ENCODE peak calls at places on chromosome 7, in seven cellular contexts. J is choroid plexus epithelial cell; Q is astrocyte of the spinal cord; K is CD8-positive, alpha-beta T cell; R is IMR-90; N is hepatocyte; M is esophagus squamous epithelium. D is an unnamed sample.

GRCh38 chr7:108062250-108063014 is 59.5 kb upstream of the LAMB1 start:
- DNase-seq in J (peak), Q (no peak), K (no peak), R (peak), N (no peak), M (no peak), D (no peak)

GRCh38 chr7:1943933-1944618 is 274.0 kb downstream of the ELFN1 start:
- DNase-seq in J (peak), Q (no peak), K (no peak), R (no peak), N (no peak), M (no peak), D (no peak)

GRCh38 chr7:33601884-33602283 is 303.5 kb upstream of the BMPER start:
- DNase-seq in J (no peak), Q (no peak), K (no peak), R (no peak), N (no peak), M (no peak), D (no peak)

GRCh38 chr7:149680316-149681025 is 92.9 kb downstream of the ZNF467 start:
- DNase-seq in J (peak), Q (no peak), K (no peak), R (peak), N (no peak), M (no peak), D (no peak)

GRCh38 chr7:91266931-91267557 is 2.8 kb downstream of the FZD1 start:
- DNase-seq in J (peak), Q (no peak), K (no peak), R (no peak), N (no peak), M (no peak), D (no peak)

GRCh38 chr7:73622909-73623797 is 1.2 kb downstream of the MLXIPL start:
- DNase-seq in J (no peak), Q (no peak), K (no peak), R (no peak), N (peak), M (no peak), D (no peak)

GRCh38 chr7:100493476-100494264 is 9.9 kb downstream of the NYAP1 start:
- DNase-seq in J (peak), Q (peak), K (peak), R (no peak), N (peak), M (no peak), D (no peak)

GRCh38 chr7:112707655-112708054 is 82.5 kb downstream of the TMEM168 start:
- DNase-seq in J (no peak), Q (no peak), K (no peak), R (no peak), N (no peak), M (no peak), D (peak)

GRCh38 chr7:107179326-107180163 is 10.7 kb downstream of the HBP1 start:
- DNase-seq in J (peak), Q (peak), K (no peak), R (peak), N (peak), M (no peak), D (no peak)

GRCh38 chr7:132080967-132081668 is 495.2 kb downstream of the PLXNA4 start:
- DNase-seq in J (peak), Q (peak), K (no peak), R (peak), N (peak), M (no peak), D (no peak)

GRCh38 chr7:87001214-87001613 is 58.2 kb downstream of the ELAPOR2 start:
- DNase-seq in J (no peak), Q (peak), K (no peak), R (no peak), N (peak), M (no peak), D (no peak)

GRCh38 chr7:100208911-100209408 is 10.8 kb upstream of the PVRIG start:
- DNase-seq in J (no peak), Q (no peak), K (no peak), R (no peak), N (no peak), M (no peak), D (no peak)

GRCh38 chr7:82050134-82050533 is 280.3 kb upstream of the HGF start:
- DNase-seq in J (peak), Q (peak), K (no peak), R (peak), N (peak), M (no peak), D (peak)

GRCh38 chr7:88789480-88790064 is 6.0 kb downstream of the TEX47 start:
- DNase-seq in J (peak), Q (peak), K (no peak), R (peak), N (peak), M (no peak), D (peak)

GRCh38 chr7:79854621-79855020 is 280.0 kb upstream of the GNAI1 start:
- DNase-seq in J (no peak), Q (no peak), K (no peak), R (no peak), N (no peak), M (no peak), D (no peak)

GRCh38 chr7:108114117-108114841 is 15.9 kb downstream of the LAMB4 start:
- DNase-seq in J (peak), Q (no peak), K (no peak), R (no peak), N (peak), M (no peak), D (no peak)

GRCh38 chr7:51019891-51020855 is 237.5 kb upstream of the GRB10 start:
- DNase-seq in J (no peak), Q (no peak), K (no peak), R (peak), N (no peak), M (no peak), D (no peak)

GRCh38 chr7:124033093-124033806 is 383 bp upstream of the TMEM229A start:
- DNase-seq in J (no peak), Q (no peak), K (no peak), R (no peak), N (peak), M (no peak), D (peak)

GRCh38 chr7:124034754-124035100 is 1.9 kb upstream of the TMEM229A start:
- DNase-seq in J (no peak), Q (no peak), K (no peak), R (no peak), N (no peak), M (no peak), D (peak)

GRCh38 chr7:124035706-124036105 is 2.8 kb upstream of the TMEM229A start:
- DNase-seq in J (no peak), Q (no peak), K (no peak), R (no peak), N (no peak), M (no peak), D (no peak)

GRCh38 chr7:124032369-124033092 is at the start of gene TMEM229A:
- DNase-seq in J (peak), Q (peak), K (no peak), R (peak), N (peak), M (no peak), D (no peak)

DNA sequence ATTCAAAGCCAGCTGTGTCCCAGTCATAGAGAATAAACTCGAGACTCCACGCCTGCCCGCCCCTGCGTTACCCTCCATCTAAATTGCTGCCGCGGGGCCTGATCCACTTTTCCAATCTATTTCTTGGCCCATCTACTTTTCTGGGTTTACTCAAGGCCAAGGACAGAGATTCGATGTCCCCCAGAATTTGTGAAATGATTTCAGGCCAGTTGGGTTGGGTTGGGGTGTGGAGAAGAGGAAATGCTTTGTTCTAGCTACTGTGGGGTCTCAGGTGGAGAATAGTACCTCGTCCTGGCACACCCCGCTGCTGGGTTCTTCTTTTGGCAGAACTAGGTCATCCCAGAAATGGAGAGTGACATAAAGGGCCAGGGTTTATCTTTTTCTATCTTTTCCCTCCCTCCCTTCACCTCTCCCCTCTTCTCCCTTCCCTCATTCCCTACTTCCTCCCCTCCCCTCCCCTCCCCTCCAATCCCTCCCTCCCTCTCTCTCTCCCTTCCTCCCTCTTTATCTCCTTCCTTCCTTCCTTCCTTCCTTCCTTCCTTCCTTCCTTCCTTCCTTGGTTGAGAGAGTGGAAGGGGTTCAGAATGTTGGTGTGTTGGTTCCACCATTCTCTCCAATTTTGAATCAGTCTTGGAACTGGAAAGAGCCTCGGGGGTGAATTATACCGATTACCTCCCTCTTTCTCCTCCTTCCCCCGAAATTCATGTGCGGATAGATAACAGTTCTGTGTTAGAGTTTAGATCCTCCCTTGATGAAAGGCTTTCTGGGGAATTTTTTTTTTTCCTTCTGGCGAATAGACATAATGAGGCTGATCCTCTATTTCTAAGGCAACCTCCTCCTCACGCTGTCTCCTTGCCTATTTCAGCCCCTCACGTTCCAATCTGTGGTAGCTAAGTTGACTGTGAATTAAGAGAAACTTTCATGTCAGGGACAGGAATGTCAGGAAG is 1.2 kb upstream of the TMEM229A start:
- DNase-seq in J (no peak), Q (no peak), K (no peak), R (no peak), N (no peak), M (no peak), D (no peak)
- H3K4me3 ChIP-seq in J (no peak), Q (no peak), K (no peak), R (no peak), N (no peak), M (no peak), D (no peak)

DNA sequence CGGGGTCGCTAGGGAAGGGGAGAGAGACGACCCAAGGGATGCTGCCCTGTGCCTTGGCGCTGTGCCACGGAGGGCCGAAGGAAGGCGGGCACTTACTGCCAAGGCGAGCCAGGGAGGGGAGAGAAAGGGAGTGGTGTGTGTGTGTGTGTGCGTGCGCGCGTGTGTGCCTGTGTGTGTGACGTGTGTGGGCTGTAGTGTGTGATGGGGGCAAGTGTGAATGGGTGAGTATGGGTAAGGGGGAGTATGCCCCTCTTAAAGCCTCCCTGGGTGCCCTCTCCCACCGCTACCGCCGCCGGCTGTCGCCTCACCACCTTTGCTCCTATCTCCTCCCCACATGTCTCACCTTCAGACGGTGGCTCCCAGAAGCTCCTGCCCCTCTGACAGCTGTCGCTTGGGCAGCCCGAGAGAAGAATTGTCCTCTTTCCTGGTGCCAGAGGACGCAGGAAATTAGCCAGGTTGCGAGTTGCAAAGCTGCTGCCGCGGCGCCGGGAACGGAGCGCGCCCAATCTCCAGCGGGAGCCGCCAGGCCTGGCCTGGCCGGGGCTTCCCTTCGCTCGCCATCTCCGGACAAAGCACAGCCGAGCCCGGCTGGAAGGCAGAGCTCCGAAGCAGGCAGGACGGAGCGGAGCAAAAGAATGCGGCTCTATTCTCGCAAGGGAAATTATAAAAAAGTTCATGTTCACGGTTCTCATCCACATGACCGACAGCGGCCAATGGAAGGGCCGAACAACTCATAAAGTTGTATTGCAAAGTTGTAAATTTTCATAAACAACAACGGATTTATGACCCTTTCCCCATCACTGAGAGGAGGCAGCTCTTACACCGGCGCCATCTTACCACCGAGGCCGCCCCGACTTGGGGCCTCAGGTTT is at the start of gene HOXA3:
- DNase-seq in J (no peak), Q (peak), K (no peak), R (peak), N (no peak), M (no peak), D (no peak)
- H3K4me3 ChIP-seq in J (no peak), Q (peak), K (peak), R (peak), N (peak), M (peak), D (no peak)

DNA sequence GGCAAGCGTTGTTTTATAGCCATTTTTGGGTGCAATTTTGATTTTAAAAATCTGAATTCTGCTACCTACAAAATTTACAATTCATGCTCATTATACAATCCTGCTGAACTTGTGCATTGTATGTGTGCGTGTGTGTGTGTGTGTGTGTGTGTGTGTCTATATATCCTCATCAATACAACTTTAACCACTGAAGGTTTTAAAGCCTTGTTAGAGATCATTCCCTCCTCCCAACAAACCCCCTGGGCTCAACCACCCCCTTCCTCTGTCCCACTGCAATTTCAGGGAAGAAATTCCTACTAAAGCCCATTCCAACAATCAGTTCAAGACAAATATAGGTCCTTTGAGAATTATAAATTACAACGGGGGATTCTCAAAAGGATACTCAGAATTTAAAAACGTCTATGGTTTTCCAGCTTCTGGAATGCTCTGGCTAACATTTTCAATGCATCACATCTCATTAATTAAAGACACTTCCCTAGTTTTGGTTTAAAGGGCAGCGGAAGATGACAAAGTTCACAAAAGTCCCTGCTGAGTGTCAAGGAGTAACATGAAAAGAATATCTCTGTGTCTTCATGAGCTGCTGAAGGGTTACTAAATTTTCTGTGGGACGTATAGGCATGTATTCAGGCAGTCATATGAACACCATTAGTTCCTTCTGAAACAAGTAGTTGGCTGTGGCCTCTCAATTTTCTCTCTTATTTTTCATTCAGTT is 862 bp upstream of the SEMA3A start:
- DNase-seq in J (peak), Q (peak), K (no peak), R (no peak), N (no peak), M (no peak), D (no peak)
- H3K4me3 ChIP-seq in J (peak), Q (peak), K (peak), R (peak), N (peak), M (peak), D (no peak)

DNA sequence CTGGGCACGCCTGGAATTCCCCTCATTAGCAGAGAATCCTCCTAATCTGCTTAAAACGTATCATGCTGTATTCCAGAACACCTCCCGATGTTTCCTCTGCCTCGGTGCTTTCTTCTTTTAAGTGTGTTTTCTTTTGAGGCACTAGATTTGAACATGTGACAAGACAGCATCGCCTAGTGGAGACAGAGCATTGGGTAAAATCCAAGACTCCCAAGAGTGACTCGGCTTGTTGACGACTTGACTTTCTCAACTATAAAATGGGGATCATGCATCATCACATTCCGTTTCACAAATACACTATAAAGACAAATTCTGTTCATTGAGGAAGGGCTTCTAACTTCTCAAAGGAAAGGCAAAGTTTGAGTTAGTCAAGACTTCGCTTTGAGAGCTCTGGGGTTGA is 105.6 kb upstream of the RNF32 start:
- DNase-seq in J (no peak), Q (no peak), K (no peak), R (no peak), N (no peak), M (no peak), D (no peak)
- H3K4me3 ChIP-seq in J (no peak), Q (no peak), K (no peak), R (no peak), N (no peak), M (no peak), D (no peak)

DNA sequence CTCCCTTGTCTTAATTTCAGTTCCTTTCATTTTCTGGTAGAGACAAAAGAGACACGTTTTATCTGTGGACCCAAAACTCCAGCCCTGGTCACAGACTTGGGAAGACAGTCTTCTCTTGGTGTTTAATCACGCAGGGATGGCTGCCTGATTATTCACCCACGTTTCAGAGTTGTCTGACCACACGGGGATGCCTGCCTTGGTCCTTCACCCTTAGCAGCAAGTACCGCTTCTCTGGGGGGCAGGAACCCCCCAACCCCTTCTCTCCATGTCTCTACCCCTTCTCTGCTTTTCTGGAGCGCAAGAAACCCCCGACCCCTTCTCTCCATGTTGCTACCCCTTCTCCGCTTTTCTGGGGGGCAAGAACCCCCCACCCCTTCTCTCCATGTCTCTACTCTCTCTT is 95.8 kb downstream of the MACC1 start:
- DNase-seq in J (no peak), Q (no peak), K (no peak), R (no peak), N (no peak), M (no peak), D (no peak)
- H3K4me3 ChIP-seq in J (no peak), Q (no peak), K (no peak), R (no peak), N (no peak), M (no peak), D (no peak)

GRCh38 chr7:105452085-105452484 is 63.4 kb upstream of the SRPK2 start:
- DNase-seq in J (peak), Q (peak), K (no peak), R (no peak), N (no peak), M (no peak), D (no peak)

GRCh38 chr7:105450177-105450861 is 61.6 kb upstream of the SRPK2 start:
- DNase-seq in J (no peak), Q (no peak), K (no peak), R (peak), N (no peak), M (no peak), D (no peak)

GRCh38 chr7:105444342-105444938 is 55.7 kb upstream of the SRPK2 start:
- DNase-seq in J (no peak), Q (no peak), K (no peak), R (no peak), N (no peak), M (no peak), D (no peak)

DNA sequence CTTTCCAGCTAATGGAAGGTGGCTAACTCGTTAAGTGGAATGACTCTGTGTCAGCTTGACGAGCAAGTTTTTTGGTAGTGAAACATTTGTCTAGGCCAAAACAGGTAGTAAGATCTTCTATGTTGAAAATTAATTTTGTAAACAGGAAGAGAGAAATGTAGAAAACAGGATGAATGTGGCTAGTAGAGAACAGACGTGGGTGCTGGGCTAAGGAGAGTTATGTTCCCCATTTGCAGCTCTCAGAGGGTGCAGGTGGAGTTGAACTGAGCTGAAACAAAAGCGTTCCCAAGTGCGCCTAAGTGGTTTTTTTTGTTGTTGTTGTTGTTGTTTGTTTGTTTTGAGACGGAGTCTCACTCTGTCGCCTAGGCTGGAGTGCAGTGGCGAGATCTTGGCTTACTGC is 59.5 kb upstream of the SRPK2 start:
- DNase-seq in J (no peak), Q (no peak), K (no peak), R (no peak), N (no peak), M (no peak), D (no peak)
- H3K4me3 ChIP-seq in J (no peak), Q (no peak), K (no peak), R (no peak), N (no peak), M (no peak), D (no peak)